ENCODE peak calls at places on chromosomes 13 and 19, in six cellular contexts. T is foreskin keratinocyte, S is sciatic nerve, E is WTC11, X is endodermal cell, M is ascending aorta. P is an unnamed sample.

GRCh38 chr13:76758738-76759137 is 127.5 kb downstream of the KCTD12 start:
- DNase-seq in T (peak; percentile 7), S (no peak), E (no peak), X (no peak), M (no peak), P (no peak)

GRCh38 chr19:56015756-56016155 is 29.2 kb downstream of the NLRP5 start:
- DNase-seq in T (no peak), S (no peak), E (no peak), X (no peak), M (no peak), P (no peak)

GRCh38 chr19:45883881-45884681 is 1.9 kb downstream of the IRF2BP1 start:
- DNase-seq in T (no peak), S (no peak), E (no peak), X (peak; percentile 66), M (no peak), P (no peak)

GRCh38 chr13:109111141-109111540 is 481.7 kb downstream of the MYO16 start:
- DNase-seq in T (no peak), S (no peak), E (no peak), X (no peak), M (no peak), P (no peak)

GRCh38 chr19:7522923-7523667 is 671 bp downstream of the MCOLN1 start:
- DNase-seq in T (no peak), S (peak; percentile 63), E (no peak), X (no peak), M (no peak), P (no peak)

GRCh38 chr13:75685239-75685697 is 49.1 kb downstream of the LMO7 start:
- DNase-seq in T (peak; percentile 82), S (no peak), E (no peak), X (peak; percentile 65), M (no peak), P (no peak)

GRCh38 chr13:19573072-19573716 is 11.9 kb upstream of the TPTE2 start:
- DNase-seq in T (no peak), S (no peak), E (no peak), X (no peak), M (no peak), P (no peak)

GRCh38 chr13:113566227-113566561 is 18.4 kb upstream of the TFDP1 start:
- DNase-seq in T (no peak), S (no peak), E (no peak), X (no peak), M (no peak), P (no peak)

GRCh38 chr19:40735003-40735771 is 15.1 kb downstream of the ACTMAP start:
- DNase-seq in T (peak; percentile 64), S (no peak), E (no peak), X (no peak), M (no peak), P (no peak)

GRCh38 chr13:42991892-42992584 is at the start of gene EPSTI1:
- DNase-seq in T (peak; percentile 48), S (peak; percentile 77), E (peak; percentile 63), X (peak; percentile 90), M (no peak), P (peak; percentile 66)